ENCODE peak calls at places on chromosomes 16 and 17, in six cellular contexts. R is sigmoid colon, U is GM23248, A is PC-3, Q is epithelial cell of prostate, K is left lung. G is an unnamed sample.

GRCh38 chr17:28891201-28891600 is 6.3 kb downstream of the FLOT2 start:
- DNase-seq in R (no peak), U (no peak), A (no peak), Q (no peak), K (no peak), G (no peak)

GRCh38 chr17:64196626-64197025 is 66.4 kb downstream of the TEX2 start:
- DNase-seq in R (no peak), U (peak; percentile 88), A (peak; percentile 41), Q (no peak), K (no peak), G (no peak)

GRCh38 chr16:27251561-27252205 is 16.9 kb downstream of the NSMCE1 start:
- DNase-seq in R (no peak), U (no peak), A (no peak), Q (no peak), K (no peak), G (no peak)

GRCh38 chr16:80948886-80949502 is 57.7 kb downstream of the CMC2 start:
- DNase-seq in R (no peak), U (peak; percentile 63), A (peak; percentile 48), Q (no peak), K (no peak), G (no peak)

GRCh38 chr17:81057079-81057730 is 22.3 kb downstream of the BAIAP2 start:
- DNase-seq in R (peak; percentile 93), U (peak; percentile 51), A (peak; percentile 70), Q (peak; percentile 39), K (peak; percentile 86), G (no peak)

GRCh38 chr17:56831364-56832095 is 2.2 kb downstream of the C17orf67 start:
- DNase-seq in R (no peak), U (no peak), A (no peak), Q (no peak), K (no peak), G (no peak)

GRCh38 chr17:80254396-80255241 is 6.0 kb upstream of the RNF213 start:
- DNase-seq in R (no peak), U (peak; percentile 95), A (peak; percentile 100), Q (peak; percentile 83), K (peak; percentile 74), G (no peak)

GRCh38 chr16:74438492-74438979 is 17.3 kb upstream of the CLEC18B start:
- DNase-seq in R (no peak), U (no peak), A (no peak), Q (no peak), K (no peak), G (no peak)

GRCh38 chr17:49490271-49490670 is 4.8 kb upstream of the NGFR start:
- DNase-seq in R (no peak), U (no peak), A (no peak), Q (no peak), K (no peak), G (no peak)

GRCh38 chr16:80144191-80144590 is 396.6 kb upstream of the DYNLRB2 start:
- DNase-seq in R (no peak), U (peak; percentile 32), A (no peak), Q (peak; percentile 68), K (no peak), G (no peak)

GRCh38 chr16:89120921-89121351 is 27.3 kb downstream of the ACSF3 start:
- DNase-seq in R (no peak), U (no peak), A (no peak), Q (no peak), K (no peak), G (no peak)

GRCh38 chr16:50282955-50283631 is 16.7 kb downstream of the ADCY7 start:
- DNase-seq in R (no peak), U (no peak), A (no peak), Q (no peak), K (peak; percentile 34), G (no peak)

GRCh38 chr17:75695830-75696271 is 25.4 kb upstream of the ITGB4 start:
- DNase-seq in R (peak; percentile 79), U (no peak), A (no peak), Q (no peak), K (no peak), G (peak; percentile 83)

GRCh38 chr17:28745052-28745776 is 1.4 kb downstream of the TRAF4 start:
- DNase-seq in R (peak; percentile 83), U (peak; percentile 80), A (peak; percentile 41), Q (no peak), K (peak; percentile 54), G (no peak)

GRCh38 chr16:28192811-28193529 is 18.8 kb downstream of the XPO6 start:
- DNase-seq in R (no peak), U (no peak), A (no peak), Q (no peak), K (no peak), G (no peak)

GRCh38 chr17:38693700-38694329 is 11.3 kb upstream of the MLLT6 start:
- DNase-seq in R (peak; percentile 99), U (peak; percentile 53), A (no peak), Q (no peak), K (peak; percentile 71), G (peak; percentile 85)

GRCh38 chr16:57178296-57178695 is 7.5 kb downstream of the PSME3IP1 start:
- DNase-seq in R (no peak), U (no peak), A (no peak), Q (no peak), K (no peak), G (no peak)

GRCh38 chr17:50661348-50661747 is 26.7 kb downstream of the ABCC3 start:
- DNase-seq in R (no peak), U (peak; percentile 20), A (no peak), Q (no peak), K (no peak), G (no peak)

GRCh38 chr17:34386925-34387550 is 24.0 kb upstream of the CCL1 start:
- DNase-seq in R (no peak), U (peak; percentile 12), A (no peak), Q (no peak), K (no peak), G (no peak)

GRCh38 chr17:19021622-19022083 is 17.1 kb upstream of the FAM83G start:
- DNase-seq in R (no peak), U (peak; percentile 33), A (no peak), Q (no peak), K (no peak), G (no peak)

GRCh38 chr16:57536306-57537193 is at the start of gene CCDC102A:
- DNase-seq in R (no peak), U (peak; percentile 60), A (peak; percentile 37), Q (no peak), K (no peak), G (no peak)

GRCh38 chr16:19382887-19383816 is 34.5 kb upstream of the TMC5 start:
- DNase-seq in R (no peak), U (no peak), A (peak; percentile 47), Q (no peak), K (peak; percentile 86), G (no peak)

GRCh38 chr16:24253192-24253591 is 2.9 kb upstream of the CACNG3 start:
- DNase-seq in R (no peak), U (peak; percentile 55), A (peak; percentile 51), Q (no peak), K (no peak), G (no peak)

GRCh38 chr17:18124346-18125126 is 16.0 kb downstream of the MYO15A start:
- DNase-seq in R (no peak), U (no peak), A (no peak), Q (no peak), K (no peak), G (no peak)

GRCh38 chr17:1109606-1110523 is 69.9 kb downstream of the ABR start:
- DNase-seq in R (no peak), U (no peak), A (peak; percentile 60), Q (no peak), K (no peak), G (peak; percentile 70)

GRCh38 chr17:35709874-35710273 is 21.6 kb upstream of the RASL10B start:
- DNase-seq in R (no peak), U (peak; percentile 29), A (no peak), Q (no peak), K (no peak), G (no peak)

GRCh38 chr17:2222901-2223616 is 80.5 kb downstream of the SMG6 start:
- DNase-seq in R (peak; percentile 88), U (peak; percentile 73), A (no peak), Q (no peak), K (no peak), G (no peak)

GRCh38 chr16:17972460-17972943 is 364.0 kb downstream of the NPIPA8 start:
- DNase-seq in R (no peak), U (no peak), A (no peak), Q (no peak), K (no peak), G (peak; percentile 76)

GRCh38 chr17:81002409-81003361 is 11.0 kb downstream of the CHMP6 start:
- DNase-seq in R (peak; percentile 86), U (peak; percentile 65), A (peak; percentile 65), Q (no peak), K (no peak), G (peak; percentile 91)

GRCh38 chr17:69539781-69540319 is 125.4 kb downstream of the MAP2K6 start:
- DNase-seq in R (no peak), U (peak; percentile 42), A (peak; percentile 96), Q (no peak), K (no peak), G (no peak)

GRCh38 chr16:30122621-30123160 is 329 bp downstream of the MAPK3 start:
- DNase-seq in R (no peak), U (peak; percentile 40), A (no peak), Q (no peak), K (no peak), G (no peak)

GRCh38 chr16:8600144-8600856 is 10.0 kb upstream of the TMEM114 start:
- DNase-seq in R (no peak), U (peak; percentile 23), A (no peak), Q (no peak), K (no peak), G (no peak)

GRCh38 chr17:29933379-29933778 is 3.4 kb upstream of the SSH2 start:
- DNase-seq in R (no peak), U (peak; percentile 50), A (peak; percentile 39), Q (no peak), K (no peak), G (no peak)

GRCh38 chr16:87580855-87581261 is 21.4 kb upstream of the JPH3 start:
- DNase-seq in R (no peak), U (peak; percentile 91), A (peak; percentile 12), Q (no peak), K (no peak), G (no peak)

GRCh38 chr16:54286067-54286329 is 589 bp downstream of the IRX3 start:
- DNase-seq in R (no peak), U (no peak), A (no peak), Q (no peak), K (no peak), G (no peak)

GRCh38 chr17:40547785-40548478 is 17.3 kb downstream of the CCR7 start:
- DNase-seq in R (no peak), U (no peak), A (no peak), Q (no peak), K (no peak), G (peak; percentile 40)

GRCh38 chr16:1538804-1539520 is 5.5 kb downstream of the TMEM204 start:
- DNase-seq in R (no peak), U (no peak), A (no peak), Q (no peak), K (no peak), G (no peak)

GRCh38 chr16:51392651-51393187 is 241.6 kb upstream of the SALL1 start:
- DNase-seq in R (no peak), U (peak; percentile 96), A (no peak), Q (no peak), K (no peak), G (no peak)